ENCODE peak calls at places on chromosomes 13 and 19, in ten cellular contexts. O is HL-60, W is ovary, E is foreskin fibroblast, F is left lung, Z is cardiac fibroblast, N is HFF-Myc, P is heart right ventricle, J is WERI-Rb-1, Y is astrocyte of the spinal cord. C is an unnamed sample.

GRCh38 chr13:79779061-79779460 is 298.1 kb downstream of the NDFIP2 start:
- DNase-seq in O (no peak), W (no peak), E (no peak), F (no peak), Z (no peak), N (no peak), P (no peak), J (no peak), Y (no peak), C (no peak)

GRCh38 chr13:97696921-97697320 is 256.6 kb upstream of the IPO5 start:
- DNase-seq in O (no peak), W (no peak), E (no peak), F (no peak), Z (no peak), N (no peak), P (no peak), J (peak), Y (no peak), C (no peak)

GRCh38 chr13:25874907-25875306 is 176.9 kb downstream of the SHISA2 start:
- DNase-seq in O (peak), W (no peak), E (no peak), F (no peak), Z (no peak), N (no peak), P (no peak), J (no peak), Y (no peak), C (no peak)

GRCh38 chr19:44718441-44719261 is 19.7 kb downstream of the CEACAM16 start:
- DNase-seq in O (peak), W (peak), E (peak), F (peak), Z (peak), N (peak), P (peak), J (no peak), Y (peak), C (peak)

GRCh38 chr19:40416918-40417713 is 3.9 kb upstream of the PRX start:
- DNase-seq in O (no peak), W (no peak), E (no peak), F (no peak), Z (peak), N (no peak), P (peak), J (peak), Y (no peak), C (peak)

GRCh38 chr19:49968279-49968922 is 7.4 kb upstream of the SIGLEC11 start:
- DNase-seq in O (peak), W (no peak), E (peak), F (no peak), Z (no peak), N (no peak), P (no peak), J (no peak), Y (no peak), C (no peak)

GRCh38 chr19:8615813-8616596 is 5.5 kb upstream of the ADAMTS10 start:
- DNase-seq in O (peak), W (peak), E (peak), F (peak), Z (peak), N (no peak), P (no peak), J (peak), Y (peak), C (peak)

GRCh38 chr19:11797491-11797890 is 832 bp upstream of the ZNF491 start:
- DNase-seq in O (peak), W (peak), E (peak), F (peak), Z (peak), N (peak), P (peak), J (peak), Y (peak), C (peak)

GRCh38 chr19:996051-996838 is 4.0 kb upstream of the GRIN3B start:
- DNase-seq in O (peak), W (no peak), E (no peak), F (no peak), Z (peak), N (no peak), P (no peak), J (peak), Y (peak), C (peak)

GRCh38 chr13:30408319-30409101 is 13.8 kb upstream of the UBE2L5 start:
- DNase-seq in O (peak), W (peak), E (peak), F (peak), Z (peak), N (no peak), P (peak), J (no peak), Y (peak), C (peak)

GRCh38 chr19:31770220-31770619 is 421.0 kb upstream of the TSHZ3 start:
- DNase-seq in O (no peak), W (no peak), E (no peak), F (no peak), Z (no peak), N (no peak), P (no peak), J (no peak), Y (no peak), C (no peak)

GRCh38 chr13:62643007-62643483 is 1227.4 kb upstream of the PCDH20 start:
- DNase-seq in O (no peak), W (no peak), E (peak), F (no peak), Z (peak), N (no peak), P (no peak), J (no peak), Y (peak), C (no peak)

GRCh38 chr19:4183967-4184717 is 1.7 kb downstream of the ANKRD24 start:
- DNase-seq in O (peak), W (no peak), E (no peak), F (no peak), Z (no peak), N (no peak), P (no peak), J (peak), Y (no peak), C (no peak)

GRCh38 chr13:98626298-98626940 is 49.5 kb upstream of the STK24 start:
- DNase-seq in O (no peak), W (no peak), E (peak), F (no peak), Z (no peak), N (peak), P (no peak), J (no peak), Y (no peak), C (no peak)

GRCh38 chr19:10852098-10852800 is 4.0 kb downstream of the C19orf38 start:
- DNase-seq in O (no peak), W (no peak), E (peak), F (no peak), Z (peak), N (no peak), P (no peak), J (no peak), Y (peak), C (peak)

GRCh38 chr13:76711515-76712182 is 174.6 kb downstream of the KCTD12 start:
- DNase-seq in O (peak), W (peak), E (peak), F (peak), Z (peak), N (peak), P (peak), J (no peak), Y (peak), C (peak)

GRCh38 chr13:37144661-37145060 is 39.2 kb upstream of the CSNK1A1L start:
- DNase-seq in O (no peak), W (no peak), E (peak), F (no peak), Z (peak), N (no peak), P (no peak), J (no peak), Y (peak), C (peak)

GRCh38 chr13:79589605-79590511 is 108.9 kb downstream of the NDFIP2 start:
- DNase-seq in O (peak), W (no peak), E (no peak), F (no peak), Z (peak), N (no peak), P (no peak), J (no peak), Y (no peak), C (peak)

GRCh38 chr13:94950303-94950702 is 238.0 kb upstream of the SOX21 start:
- DNase-seq in O (no peak), W (no peak), E (no peak), F (no peak), Z (no peak), N (no peak), P (no peak), J (peak), Y (no peak), C (peak)

GRCh38 chr13:111458001-111458531 is 137.6 kb downstream of the TEX29 start:
- DNase-seq in O (no peak), W (no peak), E (no peak), F (no peak), Z (no peak), N (no peak), P (no peak), J (no peak), Y (no peak), C (no peak)

GRCh38 chr13:111183087-111183645 is 68.1 kb downstream of the ARHGEF7 start:
- DNase-seq in O (no peak), W (no peak), E (no peak), F (no peak), Z (no peak), N (no peak), P (no peak), J (no peak), Y (no peak), C (no peak)

GRCh38 chr13:32032780-32033179 is 1.2 kb downstream of the FRY start:
- DNase-seq in O (no peak), W (no peak), E (no peak), F (no peak), Z (no peak), N (no peak), P (no peak), J (no peak), Y (no peak), C (no peak)

GRCh38 chr13:32031815-32032345 is 306 bp downstream of the FRY start:
- DNase-seq in O (no peak), W (no peak), E (no peak), F (no peak), Z (no peak), N (no peak), P (no peak), J (no peak), Y (no peak), C (no peak)

GRCh38 chr13:32036131-32036695 is 4.6 kb downstream of the FRY start:
- DNase-seq in O (peak), W (no peak), E (no peak), F (peak), Z (no peak), N (no peak), P (peak), J (no peak), Y (no peak), C (no peak)

GRCh38 chr13:32035701-32036100 is 4.1 kb downstream of the FRY start:
- DNase-seq in O (peak), W (no peak), E (no peak), F (no peak), Z (no peak), N (no peak), P (no peak), J (no peak), Y (no peak), C (no peak)

GRCh38 chr13:32033744-32034143 is 2.2 kb downstream of the FRY start:
- DNase-seq in O (no peak), W (no peak), E (no peak), F (no peak), Z (no peak), N (no peak), P (no peak), J (no peak), Y (no peak), C (peak)
- H3K4me3 ChIP-seq in O (peak), W (no peak), E (no peak), F (no peak), Z (no peak), N (no peak), P (peak), J (no peak), Y (no peak), C (no peak)

GRCh38 chr19:51640371-51640770 is 6.3 kb downstream of the SIGLEC14 start:
- DNase-seq in O (no peak), W (no peak), E (no peak), F (no peak), Z (no peak), N (no peak), P (no peak), J (no peak), Y (no peak), C (no peak)

GRCh38 chr19:51632126-51632525 is 1.9 kb upstream of the SIGLEC5 start:
- DNase-seq in O (no peak), W (no peak), E (no peak), F (no peak), Z (no peak), N (no peak), P (no peak), J (no peak), Y (no peak), C (no peak)

GRCh38 chr19:51641648-51642047 is 5.0 kb downstream of the SIGLEC14 start:
- DNase-seq in O (no peak), W (no peak), E (no peak), F (no peak), Z (no peak), N (no peak), P (no peak), J (no peak), Y (no peak), C (no peak)

GRCh38 chr19:51639916-51640315 is 6.7 kb downstream of the SIGLEC14 start:
- DNase-seq in O (no peak), W (no peak), E (no peak), F (no peak), Z (no peak), N (no peak), P (no peak), J (no peak), Y (no peak), C (no peak)

GRCh38 chr19:51637362-51637978 is 7.3 kb upstream of the SIGLEC5 start:
- DNase-seq in O (no peak), W (no peak), E (no peak), F (no peak), Z (peak), N (no peak), P (no peak), J (no peak), Y (no peak), C (no peak)
- TF ChIP-seq CTCF in O (peak), W (no peak), E (no peak), F (peak), Z (peak), N (peak), P (peak), J (peak), Y (peak), C (peak)

GRCh38 chr19:53461866-53462265 is 5.7 kb upstream of the ZNF813 start:
- DNase-seq in O (no peak), W (no peak), E (peak), F (no peak), Z (no peak), N (no peak), P (no peak), J (no peak), Y (no peak), C (no peak)

GRCh38 chr19:53467503-53468262 is at the start of gene ZNF813:
- DNase-seq in O (peak), W (peak), E (peak), F (peak), Z (peak), N (peak), P (peak), J (peak), Y (peak), C (peak)

GRCh38 chr19:53467138-53467502 is 413 bp upstream of the ZNF813 start:
- DNase-seq in O (no peak), W (no peak), E (no peak), F (peak), Z (no peak), N (no peak), P (no peak), J (peak), Y (no peak), C (no peak)

GRCh38 chr19:53466726-53467125 is 807 bp upstream of the ZNF813 start:
- DNase-seq in O (no peak), W (no peak), E (no peak), F (no peak), Z (no peak), N (no peak), P (no peak), J (no peak), Y (no peak), C (no peak)

GRCh38 chr19:53463263-53463662 is 4.3 kb upstream of the ZNF813 start:
- DNase-seq in O (no peak), W (peak), E (peak), F (peak), Z (peak), N (no peak), P (peak), J (peak), Y (peak), C (peak)
- H3K4me3 ChIP-seq in O (no peak), W (no peak), E (no peak), F (no peak), Z (no peak), N (no peak), P (peak), J (no peak), Y (no peak), C (no peak)

GRCh38 chr13:51804295-51805172 is 571 bp upstream of the DHRS12 start:
- DNase-seq in O (no peak), W (peak), E (no peak), F (no peak), Z (no peak), N (no peak), P (peak), J (no peak), Y (no peak), C (no peak)

GRCh38 chr13:51802601-51803000 is 1.4 kb downstream of the DHRS12 start:
- DNase-seq in O (no peak), W (no peak), E (no peak), F (no peak), Z (no peak), N (no peak), P (no peak), J (no peak), Y (no peak), C (no peak)

GRCh38 chr13:51805313-51805712 is 1.4 kb upstream of the DHRS12 start:
- DNase-seq in O (no peak), W (no peak), E (no peak), F (no peak), Z (no peak), N (no peak), P (no peak), J (no peak), Y (no peak), C (no peak)

GRCh38 chr13:51803018-51803417 is 945 bp downstream of the DHRS12 start:
- DNase-seq in O (no peak), W (peak), E (no peak), F (no peak), Z (no peak), N (no peak), P (no peak), J (no peak), Y (no peak), C (no peak)

DNA sequence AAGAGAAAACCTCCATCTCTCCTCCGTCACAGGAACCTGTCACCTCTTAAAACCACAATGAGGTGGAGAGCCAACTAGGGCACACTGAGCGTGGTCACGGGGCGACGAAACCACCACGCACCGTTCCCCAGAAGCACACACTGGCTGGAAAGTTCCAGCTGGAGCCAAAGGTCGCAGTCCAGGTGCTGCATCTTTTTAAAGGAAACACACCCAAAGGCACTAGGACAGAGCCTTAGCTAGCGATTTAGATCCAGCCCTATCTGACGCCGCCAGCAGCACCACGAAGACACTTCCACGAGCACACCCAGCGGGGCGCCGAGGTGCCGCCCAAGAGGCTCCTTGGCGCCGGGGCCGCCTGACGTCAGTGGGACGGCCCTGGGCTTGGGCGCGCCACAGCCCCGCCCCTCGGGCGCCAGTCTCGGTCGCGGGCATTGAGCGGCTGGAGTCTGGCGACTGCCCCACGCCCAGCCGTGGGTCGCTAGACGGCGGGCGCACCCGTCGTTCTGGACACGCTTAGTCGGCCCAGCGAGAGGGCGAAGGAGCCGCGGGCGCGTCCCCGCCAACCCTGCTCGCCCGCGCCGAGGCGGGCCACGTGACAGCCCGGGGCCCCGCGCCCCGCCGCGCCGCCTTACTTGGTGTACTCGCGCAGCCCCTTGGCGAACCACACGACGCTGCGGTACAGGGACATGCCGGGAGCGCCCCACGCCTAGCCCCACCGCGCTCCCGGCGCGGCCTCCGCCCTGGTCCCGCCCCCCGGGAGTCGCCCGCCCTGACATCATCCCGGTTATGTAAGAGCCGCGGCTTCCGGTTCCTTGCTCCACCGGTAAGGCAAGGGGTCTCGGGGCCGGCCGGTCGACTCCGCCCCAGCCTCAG is at the start of gene DHRS12:
- DNase-seq in O (peak), W (peak), E (peak), F (peak), Z (peak), N (no peak), P (peak), J (peak), Y (peak), C (peak)
- TF ChIP-seq CTCF in O (no peak), W (no peak), E (no peak), F (peak), Z (peak), N (no peak), P (peak), J (no peak), Y (no peak), C (no peak)

GRCh38 chr19:3123956-3124355 is 11.9 kb upstream of the GNA15 start:
- DNase-seq in O (no peak), W (no peak), E (no peak), F (no peak), Z (no peak), N (no peak), P (no peak), J (no peak), Y (no peak), C (no peak)

GRCh38 chr19:3124630-3125029 is 11.2 kb upstream of the GNA15 start:
- DNase-seq in O (no peak), W (no peak), E (no peak), F (no peak), Z (no peak), N (no peak), P (no peak), J (no peak), Y (no peak), C (no peak)

GRCh38 chr19:3129112-3129511 is 6.7 kb upstream of the GNA15 start:
- DNase-seq in O (peak), W (no peak), E (peak), F (no peak), Z (peak), N (peak), P (no peak), J (no peak), Y (peak), C (peak)

GRCh38 chr19:3123088-3123721 is 12.6 kb upstream of the GNA15 start:
- DNase-seq in O (no peak), W (peak), E (no peak), F (no peak), Z (no peak), N (no peak), P (no peak), J (no peak), Y (no peak), C (no peak)

DNA sequence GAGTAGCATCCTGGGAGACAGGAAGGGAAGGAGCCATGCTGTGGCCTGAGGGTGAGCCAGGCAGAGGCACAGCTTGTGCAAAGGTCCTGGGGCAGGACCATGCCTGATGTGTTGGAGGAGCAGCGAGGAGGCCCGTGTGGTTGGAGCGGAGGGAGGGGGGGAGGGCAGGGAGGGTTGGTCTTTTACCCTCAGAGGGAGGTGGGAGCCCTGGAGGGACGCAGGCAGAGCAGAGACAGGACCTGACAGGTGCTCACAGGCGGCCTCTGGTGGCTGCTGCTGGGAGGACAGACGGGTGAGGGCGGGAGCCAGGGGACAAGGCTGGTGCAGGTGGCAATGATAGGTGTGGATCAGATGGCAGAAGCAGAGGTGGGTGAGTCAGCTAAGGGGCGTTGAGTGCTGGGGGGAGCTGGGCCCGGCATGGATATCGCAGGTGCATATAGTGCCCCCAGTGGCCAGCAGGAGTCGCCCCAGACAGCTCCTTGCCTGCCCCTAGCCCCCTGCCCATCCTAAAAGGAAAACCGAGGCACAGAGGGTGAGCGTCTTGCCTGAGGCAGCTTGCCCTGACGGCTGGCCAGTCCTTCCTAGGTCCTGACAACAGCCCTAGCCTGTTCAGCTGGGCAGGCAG is 9.8 kb upstream of the GNA15 start:
- DNase-seq in O (peak), W (no peak), E (peak), F (peak), Z (peak), N (no peak), P (peak), J (peak), Y (no peak), C (peak)
- H3K4me3 ChIP-seq in O (no peak), W (no peak), E (no peak), F (no peak), Z (no peak), N (no peak), P (no peak), J (no peak), Y (no peak), C (no peak)

C was measured in AG10803.